ENCODE peak calls at places on chromosomes 1 and 21, in six cellular contexts. U is pancreas; Y is H7; D is activated CD8-positive, alpha-beta memory T cell treated with anti-CD3 and anti-CD28 coated beads for 48 hours; W is fibroblast of lung; V is foreskin keratinocyte. H is an unnamed sample.

GRCh38 chr21:45318556-45319341 is 31.1 kb upstream of the POFUT2 start:
- DNase-seq in W (peak; percentile 52), V (no peak), D (no peak), U (peak; percentile 27), Y (peak; percentile 63), H (no peak)

GRCh38 chr1:181396171-181396670 is 87.1 kb upstream of the CACNA1E start:
- DNase-seq in U (no peak), Y (no peak), W (no peak), V (no peak), D (no peak), H (no peak)

GRCh38 chr1:89310976-89311375 is 38.3 kb upstream of the GBP5 start:
- DNase-seq in U (no peak), D (no peak), V (no peak), W (no peak), Y (no peak), H (no peak)

GRCh38 chr1:189659731-189660130 is 817.9 kb downstream of the BRINP3 start:
- DNase-seq in W (peak; percentile 10), Y (no peak), U (no peak), V (peak; percentile 69), D (no peak), H (no peak)

GRCh38 chr1:229227298-229227919 is 43.5 kb upstream of the RAB4A start:
- DNase-seq in U (peak; percentile 78), W (peak; percentile 39), D (peak; percentile 79), Y (peak; percentile 88), V (peak; percentile 49), H (peak; percentile 47)

GRCh38 chr1:208203848-208204609 is 40.2 kb downstream of the PLXNA2 start:
- DNase-seq in V (no peak), Y (no peak), W (peak; percentile 84), D (no peak), U (no peak), H (peak; percentile 70)

GRCh38 chr1:162207862-162208261 is 138.4 kb downstream of the NOS1AP start:
- DNase-seq in V (no peak), Y (no peak), U (no peak), W (no peak), D (no peak), H (no peak)

GRCh38 chr1:42784946-42785693 is at the start of gene TMEM269:
- DNase-seq in V (no peak), U (no peak), D (no peak), W (peak; percentile 23), Y (peak; percentile 70), H (no peak)

GRCh38 chr21:41565550-41565949 is 57.6 kb upstream of the TMPRSS2 start:
- DNase-seq in U (no peak), V (no peak), Y (no peak), D (no peak), W (no peak), H (no peak)

GRCh38 chr1:28127617-28128257 is 39.3 kb upstream of the EYA3 start:
- DNase-seq in U (no peak), D (no peak), V (no peak), Y (no peak), W (no peak), H (no peak)

GRCh38 chr1:27027575-27028250 is 15.1 kb upstream of the TENT5B start:
- DNase-seq in V (no peak), Y (no peak), U (peak; percentile 54), W (no peak), D (no peak), H (peak; percentile 61)

GRCh38 chr1:32770221-32770731 is 46.9 kb downstream of the YARS1 start:
- DNase-seq in V (no peak), D (no peak), W (no peak), Y (peak; percentile 72), U (no peak), H (no peak)

GRCh38 chr1:184069675-184070074 is 18.1 kb downstream of the TSEN15 start:
- DNase-seq in Y (no peak), V (peak; percentile 13), W (peak; percentile 39), U (no peak), D (no peak), H (no peak)

GRCh38 chr1:243393093-243393492 is 137.3 kb downstream of the SDCCAG8 start:
- DNase-seq in W (no peak), V (no peak), U (no peak), D (no peak), Y (no peak), H (no peak)

GRCh38 chr1:155591770-155592169 is 18.2 kb upstream of the MSTO1 start:
- DNase-seq in W (peak; percentile 47), Y (peak; percentile 62), U (no peak), V (peak; percentile 39), D (no peak), H (peak; percentile 48)

GRCh38 chr1:192225713-192226112 is 67.5 kb downstream of the RGS18 start:
- DNase-seq in D (no peak), Y (no peak), V (peak; percentile 58), U (no peak), W (peak; percentile 49), H (peak; percentile 73)

GRCh38 chr1:11960710-11961109 is 19.5 kb upstream of the MFN2 start:
- DNase-seq in D (no peak), Y (no peak), V (no peak), U (no peak), W (no peak), H (no peak)

GRCh38 chr21:43362306-43362927 is 64.5 kb downstream of the SIK1 start:
- DNase-seq in W (peak; percentile 71), U (no peak), D (peak; percentile 49), V (peak; percentile 65), Y (peak; percentile 92), H (peak; percentile 20)

GRCh38 chr1:234213576-234214128 is 159.6 kb upstream of the COA6 start:
- DNase-seq in Y (no peak), V (no peak), U (no peak), W (no peak), D (no peak), H (no peak)

GRCh38 chr1:200780545-200781444 is 42.1 kb downstream of the CAMSAP2 start:
- DNase-seq in U (no peak), Y (no peak), V (peak; percentile 16), D (no peak), W (peak; percentile 34), H (peak; percentile 51)

GRCh38 chr1:8903410-8903809 is 24.9 kb upstream of the ENO1 start:
- DNase-seq in U (no peak), Y (no peak), W (peak; percentile 44), V (peak; percentile 72), D (no peak), H (no peak)

GRCh38 chr1:10378071-10378841 is 20.6 kb upstream of the PGD start:
- DNase-seq in U (peak; percentile 24), V (peak; percentile 88), D (no peak), W (peak; percentile 96), Y (no peak), H (peak; percentile 43)

GRCh38 chr1:194279975-194280374 is 1093.6 kb upstream of the B3GALT2 start:
- DNase-seq in D (no peak), W (no peak), Y (no peak), V (no peak), U (no peak), H (no peak)